ENCODE peak calls at places on chromosome 18, in four cellular contexts. One of them, this sample, is unnamed.

GRCh38 chr18:73118121-73118816 is 250.5 kb upstream of the NETO1 start:
- DNase-seq in head of caudate nucleus: no peak
- DNase-seq in left colon: no peak
- DNase-seq in stimulated activated CD8-positive, alpha-beta memory T cell treated with anti-CD3 and anti-CD28 coated beads, Interleukin-15, amount 100 ng/mL, for 48 hours: no peak
- DNase-seq in this sample: no peak

GRCh38 chr18:63137999-63138448 is 181.5 kb downstream of the BCL2 start:
- DNase-seq in stimulated activated CD8-positive, alpha-beta memory T cell treated with anti-CD3 and anti-CD28 coated beads, Interleukin-15, amount 100 ng/mL, for 48 hours: no peak
- DNase-seq in head of caudate nucleus: no peak
- DNase-seq in left colon: no peak
- DNase-seq in this sample: peak

GRCh38 chr18:54147439-54147838 is 77.0 kb downstream of the MBD2 start:
- DNase-seq in head of caudate nucleus: no peak
- DNase-seq in left colon: no peak
- DNase-seq in stimulated activated CD8-positive, alpha-beta memory T cell treated with anti-CD3 and anti-CD28 coated beads, Interleukin-15, amount 100 ng/mL, for 48 hours: peak
- DNase-seq in this sample: no peak

GRCh38 chr18:57741273-57741672 is 61.8 kb downstream of the ATP8B1 start:
- DNase-seq in stimulated activated CD8-positive, alpha-beta memory T cell treated with anti-CD3 and anti-CD28 coated beads, Interleukin-15, amount 100 ng/mL, for 48 hours: no peak
- DNase-seq in head of caudate nucleus: no peak
- DNase-seq in left colon: no peak
- DNase-seq in this sample: no peak

GRCh38 chr18:48032876-48033769 is 102.7 kb upstream of the SMAD2 start:
- DNase-seq in head of caudate nucleus: no peak
- DNase-seq in stimulated activated CD8-positive, alpha-beta memory T cell treated with anti-CD3 and anti-CD28 coated beads, Interleukin-15, amount 100 ng/mL, for 48 hours: no peak
- DNase-seq in left colon: peak
- DNase-seq in this sample: peak

GRCh38 chr18:23547806-23548205 is 38.5 kb downstream of the NPC1 start:
- DNase-seq in head of caudate nucleus: no peak
- DNase-seq in stimulated activated CD8-positive, alpha-beta memory T cell treated with anti-CD3 and anti-CD28 coated beads, Interleukin-15, amount 100 ng/mL, for 48 hours: no peak
- DNase-seq in left colon: no peak
- DNase-seq in this sample: peak

GRCh38 chr18:57440331-57441101 is 5.3 kb downstream of the ONECUT2 start:
- DNase-seq in stimulated activated CD8-positive, alpha-beta memory T cell treated with anti-CD3 and anti-CD28 coated beads, Interleukin-15, amount 100 ng/mL, for 48 hours: no peak
- DNase-seq in head of caudate nucleus: peak
- DNase-seq in left colon: no peak
- DNase-seq in this sample: no peak

GRCh38 chr18:28411806-28412205 is 234.9 kb upstream of the CDH2 start:
- DNase-seq in head of caudate nucleus: no peak
- DNase-seq in left colon: no peak
- DNase-seq in stimulated activated CD8-positive, alpha-beta memory T cell treated with anti-CD3 and anti-CD28 coated beads, Interleukin-15, amount 100 ng/mL, for 48 hours: no peak
- DNase-seq in this sample: peak

GRCh38 chr18:79879566-79879965 is 71.9 kb downstream of the SLC66A2 start:
- DNase-seq in head of caudate nucleus: no peak
- DNase-seq in left colon: no peak
- DNase-seq in stimulated activated CD8-positive, alpha-beta memory T cell treated with anti-CD3 and anti-CD28 coated beads, Interleukin-15, amount 100 ng/mL, for 48 hours: no peak
- DNase-seq in this sample: no peak

GRCh38 chr18:70464343-70465114 is 175.7 kb downstream of the SOCS6 start:
- DNase-seq in left colon: peak
- DNase-seq in stimulated activated CD8-positive, alpha-beta memory T cell treated with anti-CD3 and anti-CD28 coated beads, Interleukin-15, amount 100 ng/mL, for 48 hours: peak
- DNase-seq in head of caudate nucleus: peak
- DNase-seq in this sample: peak

GRCh38 chr18:24734058-24734457 is 273.6 kb downstream of the HRH4 start:
- DNase-seq in left colon: no peak
- DNase-seq in head of caudate nucleus: peak
- DNase-seq in stimulated activated CD8-positive, alpha-beta memory T cell treated with anti-CD3 and anti-CD28 coated beads, Interleukin-15, amount 100 ng/mL, for 48 hours: no peak
- DNase-seq in this sample: no peak

GRCh38 chr18:25883091-25883490 is 207.3 kb downstream of the SS18 start:
- DNase-seq in left colon: no peak
- DNase-seq in head of caudate nucleus: no peak
- DNase-seq in stimulated activated CD8-positive, alpha-beta memory T cell treated with anti-CD3 and anti-CD28 coated beads, Interleukin-15, amount 100 ng/mL, for 48 hours: no peak
- DNase-seq in this sample: no peak

GRCh38 chr18:61335737-61336555 is 2.7 kb downstream of the CDH20 start:
- DNase-seq in head of caudate nucleus: no peak
- DNase-seq in left colon: no peak
- DNase-seq in stimulated activated CD8-positive, alpha-beta memory T cell treated with anti-CD3 and anti-CD28 coated beads, Interleukin-15, amount 100 ng/mL, for 48 hours: no peak
- DNase-seq in this sample: no peak

GRCh38 chr18:79950440-79951341 is 762 bp downstream of the SLC66A2 start:
- DNase-seq in stimulated activated CD8-positive, alpha-beta memory T cell treated with anti-CD3 and anti-CD28 coated beads, Interleukin-15, amount 100 ng/mL, for 48 hours: no peak
- DNase-seq in head of caudate nucleus: peak
- DNase-seq in left colon: peak
- DNase-seq in this sample: peak

GRCh38 chr18:36623681-36624080 is 205.1 kb downstream of the TPGS2 start:
- DNase-seq in stimulated activated CD8-positive, alpha-beta memory T cell treated with anti-CD3 and anti-CD28 coated beads, Interleukin-15, amount 100 ng/mL, for 48 hours: no peak
- DNase-seq in left colon: no peak
- DNase-seq in head of caudate nucleus: no peak
- DNase-seq in this sample: no peak

GRCh38 chr18:12317664-12318333 is 9.8 kb downstream of the TUBB6 start:
- DNase-seq in head of caudate nucleus: no peak
- DNase-seq in left colon: no peak
- DNase-seq in stimulated activated CD8-positive, alpha-beta memory T cell treated with anti-CD3 and anti-CD28 coated beads, Interleukin-15, amount 100 ng/mL, for 48 hours: no peak
- DNase-seq in this sample: peak

GRCh38 chr18:21740724-21741510 is at the start of gene MIB1:
- DNase-seq in left colon: peak
- DNase-seq in stimulated activated CD8-positive, alpha-beta memory T cell treated with anti-CD3 and anti-CD28 coated beads, Interleukin-15, amount 100 ng/mL, for 48 hours: peak
- DNase-seq in head of caudate nucleus: peak
- DNase-seq in this sample: peak

GRCh38 chr18:77622009-77622692 is 372.5 kb downstream of the GALR1 start:
- DNase-seq in stimulated activated CD8-positive, alpha-beta memory T cell treated with anti-CD3 and anti-CD28 coated beads, Interleukin-15, amount 100 ng/mL, for 48 hours: peak
- DNase-seq in left colon: no peak
- DNase-seq in head of caudate nucleus: peak
- DNase-seq in this sample: no peak